ENCODE peak calls at places on chromosomes 5 and 9, in seven cellular contexts. U is breast epithelium, Q is H1, W is GM23338, R is transverse colon, T is stomach, M is endothelial cell of umbilical vein. B is an unnamed sample.

GRCh38 chr9:37441776-37442370 is 19.4 kb downstream of the GRHPR start:
- DNase-seq in T (no peak), M (no peak), Q (no peak), R (no peak), W (no peak), U (no peak), B (no peak)

GRCh38 chr5:19143935-19144334 is 844.1 kb downstream of the CDH18 start:
- DNase-seq in M (no peak), Q (no peak), U (no peak), T (no peak), R (no peak), W (no peak), B (no peak)

GRCh38 chr9:2411459-2412215 is 209.9 kb upstream of the VLDLR start:
- DNase-seq in U (no peak), W (peak), Q (no peak), T (no peak), M (no peak), R (no peak), B (no peak)

GRCh38 chr5:134506054-134507039 is 19.1 kb upstream of the JADE2 start:
- DNase-seq in U (peak), Q (peak), T (peak), R (peak), W (peak), M (no peak), B (no peak)

GRCh38 chr9:94603259-94603776 is 9.7 kb upstream of the FBP2 start:
- DNase-seq in M (peak), U (peak), W (peak), T (peak), R (peak), Q (peak), B (no peak)

GRCh38 chr5:111929892-111930291 is 172.9 kb upstream of the NREP start:
- DNase-seq in M (no peak), Q (no peak), U (no peak), W (no peak), T (no peak), R (no peak), B (no peak)

GRCh38 chr5:78984020-78984610 is 995 bp downstream of the ARSB start:
- DNase-seq in Q (no peak), T (no peak), M (peak), W (peak), U (no peak), R (no peak), B (no peak)

GRCh38 chr5:59519338-59519737 is 374.2 kb downstream of the PDE4D start:
- DNase-seq in M (no peak), R (no peak), W (no peak), U (no peak), Q (no peak), T (no peak), B (no peak)

GRCh38 chr9:112852741-112853505 is 37.8 kb downstream of the SLC46A2 start:
- DNase-seq in R (no peak), M (no peak), Q (no peak), T (no peak), U (no peak), W (no peak), B (no peak)

GRCh38 chr9:89020754-89021153 is 29.5 kb downstream of the S1PR3 start:
- DNase-seq in W (no peak), T (no peak), U (no peak), R (no peak), Q (no peak), M (no peak), B (no peak)

GRCh38 chr5:32711693-32712462 is 757 bp downstream of the NPR3 start:
- DNase-seq in W (peak), Q (peak), T (no peak), U (no peak), R (no peak), M (peak), B (no peak)

GRCh38 chr5:160369990-160370712 is at the start of gene C1QTNF2:
- DNase-seq in Q (peak), T (peak), W (peak), U (no peak), R (peak), M (peak), B (no peak)

GRCh38 chr9:95947118-95947517 is 71.6 kb downstream of the ERCC6L2 start:
- DNase-seq in R (no peak), Q (no peak), U (no peak), T (no peak), M (no peak), W (no peak), B (no peak)

GRCh38 chr9:33924978-33925797 is 108.2 kb downstream of the UBE2R2 start:
- DNase-seq in T (peak), M (peak), U (no peak), Q (peak), R (peak), W (peak), B (peak)

GRCh38 chr5:75677607-75678006 is 39.6 kb downstream of the POC5 start:
- DNase-seq in U (no peak), W (no peak), M (peak), Q (no peak), R (no peak), T (no peak), B (no peak)

GRCh38 chr9:121992571-121993212 is 100.4 kb downstream of the TTLL11 start:
- DNase-seq in M (peak), R (peak), T (peak), Q (no peak), U (peak), W (peak), B (peak)

GRCh38 chr9:130117816-130118632 is 54.2 kb upstream of the NCS1 start:
- DNase-seq in T (no peak), R (no peak), U (no peak), M (peak), Q (no peak), W (no peak), B (no peak)

GRCh38 chr5:179955062-179955461 is 47.4 kb upstream of the TBC1D9B start:
- DNase-seq in U (no peak), R (no peak), T (no peak), M (no peak), Q (peak), W (no peak), B (no peak)

GRCh38 chr5:94031631-94032030 is 290.2 kb upstream of the POU5F2 start:
- DNase-seq in M (no peak), U (no peak), Q (no peak), T (no peak), R (no peak), W (no peak), B (no peak)

GRCh38 chr5:96079075-96079474 is 117.4 kb upstream of the ELL2 start:
- DNase-seq in M (peak), T (no peak), W (no peak), R (no peak), Q (no peak), U (no peak), B (no peak)

GRCh38 chr9:136665704-136666363 is 3.1 kb downstream of the EGFL7 start:
- DNase-seq in T (no peak), U (no peak), R (no peak), M (no peak), Q (no peak), W (peak), B (no peak)

GRCh38 chr5:67089200-67089725 is 107.3 kb downstream of the CD180 start:
- DNase-seq in W (no peak), M (no peak), R (no peak), Q (no peak), T (no peak), U (peak), B (no peak)

GRCh38 chr5:60386398-60386797 is 313.6 kb downstream of the DEPDC1B start:
- DNase-seq in Q (no peak), R (no peak), U (no peak), M (no peak), W (peak), T (no peak), B (no peak)

GRCh38 chr9:128920381-128921058 is at the start of gene PHYHD1:
- DNase-seq in R (no peak), U (peak), T (peak), W (no peak), Q (no peak), M (no peak), B (no peak)
- H3K4me3 ChIP-seq in R (no peak), U (peak), T (peak), W (peak), Q (peak), M (no peak), B (no peak)

GRCh38 chr9:126688617-126689016 is 74.9 kb downstream of the LMX1B start:
- DNase-seq in M (no peak), T (no peak), Q (no peak), U (no peak), R (no peak), W (peak), B (no peak)

GRCh38 chr9:126690431-126691051 is 76.8 kb downstream of the LMX1B start:
- DNase-seq in T (peak), W (peak), U (no peak), R (peak), Q (peak), M (no peak), B (no peak)

GRCh38 chr9:126684965-126685465 is 71.3 kb downstream of the LMX1B start:
- DNase-seq in Q (no peak), T (no peak), W (no peak), M (no peak), U (no peak), R (no peak), B (no peak)

GRCh38 chr9:126689027-126689825 is 75.5 kb downstream of the LMX1B start:
- DNase-seq in U (no peak), R (no peak), M (no peak), T (no peak), Q (no peak), W (no peak), B (no peak)

DNA sequence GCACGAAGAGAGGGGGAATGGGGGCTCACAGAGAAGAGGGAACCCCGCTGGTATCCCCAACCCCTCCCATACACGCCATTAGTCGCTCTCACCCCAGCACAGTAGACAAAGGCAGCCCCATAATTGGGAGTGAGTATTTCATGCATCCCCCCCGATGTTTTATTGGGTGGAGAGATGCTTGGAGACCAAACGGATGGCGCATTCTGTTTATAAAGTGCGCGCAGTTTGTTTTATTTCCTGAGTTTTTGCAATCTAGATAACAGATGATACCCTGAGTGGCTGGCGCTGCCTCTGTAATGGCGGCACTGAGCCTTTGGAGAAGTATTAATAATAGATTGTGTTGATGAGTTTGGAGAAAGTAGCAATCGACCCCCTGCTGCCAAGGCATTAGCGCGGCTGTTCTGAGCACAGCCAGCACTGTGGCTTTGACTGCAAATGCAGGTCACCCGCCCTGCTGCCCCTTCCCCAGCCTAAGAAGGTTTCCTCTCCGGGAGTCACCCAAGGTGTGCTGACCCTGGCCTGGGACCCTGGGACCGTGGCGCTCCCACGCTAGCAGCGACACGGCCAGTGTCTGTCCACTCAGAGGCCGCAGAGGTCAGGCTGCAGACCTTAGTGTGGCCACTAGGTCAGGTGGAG is 74.3 kb downstream of the LMX1B start:
- DNase-seq in T (no peak), R (no peak), W (no peak), Q (no peak), M (no peak), U (no peak), B (no peak)
- TF ChIP-seq POLR2AphosphoS5 in T (no peak), R (no peak), W (no peak), Q (no peak), M (no peak), U (no peak), B (no peak)

GRCh38 chr5:389891-390290 is 53.1 kb upstream of the EXOC3 start:
- DNase-seq in T (no peak), R (no peak), W (no peak), Q (peak), U (peak), M (no peak), B (no peak)

GRCh38 chr5:393846-394275 is 49.1 kb upstream of the EXOC3 start:
- DNase-seq in U (peak), T (no peak), M (no peak), Q (no peak), W (no peak), R (no peak), B (no peak)

GRCh38 chr5:390571-391491 is 52.1 kb upstream of the EXOC3 start:
- DNase-seq in W (no peak), T (peak), R (no peak), Q (peak), U (peak), M (peak), B (no peak)

GRCh38 chr5:394671-395155 is 48.3 kb upstream of the EXOC3 start:
- DNase-seq in T (no peak), U (no peak), M (no peak), Q (peak), R (no peak), W (no peak), B (no peak)

GRCh38 chr5:392431-392988 is 50.5 kb upstream of the EXOC3 start:
- DNase-seq in T (peak), U (peak), M (peak), W (peak), R (no peak), Q (peak), B (no peak)
- H3K4me3 ChIP-seq in T (no peak), U (no peak), M (no peak), W (no peak), R (no peak), Q (no peak), B (no peak)

GRCh38 chr5:172283020-172283861 is at the start of gene UBTD2:
- DNase-seq in U (peak), Q (peak), M (peak), T (peak), W (peak), R (peak), B (no peak)
- TF ChIP-seq POLR2AphosphoS5 in U (no peak), Q (peak), M (peak), T (no peak), W (peak), R (no peak), B (peak)

GRCh38 chr5:1551426-1551825 is 27.7 kb upstream of the LPCAT1 start:
- DNase-seq in R (no peak), W (no peak), T (no peak), U (peak), M (no peak), Q (peak), B (no peak)

GRCh38 chr5:1554410-1554967 is 30.7 kb upstream of the LPCAT1 start:
- DNase-seq in W (no peak), M (no peak), Q (peak), U (no peak), R (no peak), T (no peak), B (no peak)

GRCh38 chr5:1551913-1552312 is 28.2 kb upstream of the LPCAT1 start:
- DNase-seq in U (peak), T (no peak), M (no peak), R (no peak), W (no peak), Q (no peak), B (no peak)

GRCh38 chr5:1553642-1554409 is 30.1 kb upstream of the LPCAT1 start:
- DNase-seq in R (no peak), U (no peak), Q (peak), W (no peak), T (no peak), M (no peak), B (no peak)

GRCh38 chr5:1552469-1553255 is 28.9 kb upstream of the LPCAT1 start:
- DNase-seq in M (no peak), R (peak), Q (peak), W (peak), T (no peak), U (peak), B (no peak)
- H3K4me3 ChIP-seq in M (no peak), R (no peak), Q (no peak), W (no peak), T (no peak), U (peak), B (no peak)

GRCh38 chr5:149981233-149981632 is 19.2 kb downstream of the TIGD6 start:
- DNase-seq in R (no peak), T (no peak), Q (no peak), U (no peak), W (no peak), M (no peak), B (no peak)
- TF ChIP-seq POLR2AphosphoS5 in R (no peak), T (no peak), Q (no peak), U (no peak), W (no peak), M (no peak), B (no peak)

B was measured in SK-N-MC.